ENCODE peak calls at places on chromosomes 1 and 21, in seven cellular contexts. U, I, Q, N, D, L and B are unnamed samples.

GRCh38 chr1:43184388-43184787 is 12.3 kb downstream of the CFAP57 start:
- DNase-seq in Q (no peak), N (no peak), I (no peak), D (no peak), U (no peak), L (no peak), B (no peak)

GRCh38 chr21:42215942-42216725 is 2.8 kb upstream of the ABCG1 start:
- DNase-seq in L (no peak), N (no peak), D (no peak), U (no peak), Q (no peak), I (peak), B (no peak)

GRCh38 chr1:181213056-181213455 is 124.6 kb downstream of the IER5 start:
- DNase-seq in Q (no peak), L (no peak), I (no peak), D (no peak), N (no peak), U (no peak), B (no peak)

GRCh38 chr21:39007532-39007931 is 175.7 kb downstream of the PSMG1 start:
- DNase-seq in I (no peak), D (no peak), N (no peak), L (no peak), Q (no peak), U (no peak), B (no peak)

GRCh38 chr1:27630859-27631491 is 4.0 kb downstream of the FGR start:
- DNase-seq in D (no peak), I (no peak), Q (no peak), L (peak), U (no peak), N (no peak), B (no peak)

GRCh38 chr1:206736878-206737728 is 33.5 kb upstream of the IL19 start:
- DNase-seq in N (no peak), Q (no peak), I (peak), L (no peak), U (no peak), D (no peak), B (no peak)

GRCh38 chr1:78619803-78620579 is at the start of gene IFI44L:
- DNase-seq in N (no peak), D (peak), I (peak), Q (peak), L (peak), U (no peak), B (no peak)

GRCh38 chr1:45327644-45328515 is 1.2 kb downstream of the HPDL start:
- DNase-seq in L (no peak), N (peak), D (peak), I (no peak), U (no peak), Q (no peak), B (no peak)

GRCh38 chr1:83641828-83642443 is 357.0 kb downstream of the TTLL7 start:
- DNase-seq in U (no peak), L (no peak), I (no peak), D (no peak), Q (no peak), N (no peak), B (no peak)

GRCh38 chr1:244011251-244011650 is 39.8 kb upstream of the ZBTB18 start:
- DNase-seq in U (no peak), N (no peak), I (no peak), L (peak), Q (peak), D (no peak), B (no peak)

GRCh38 chr21:32094792-32095191 is 184.1 kb downstream of the MIS18A start:
- DNase-seq in Q (peak), D (no peak), U (no peak), I (no peak), L (peak), N (no peak), B (peak)

GRCh38 chr1:33826311-33826710 is 37.6 kb upstream of the HMGB4 start:
- DNase-seq in L (no peak), I (no peak), N (no peak), D (no peak), U (no peak), Q (no peak), B (no peak)

GRCh38 chr21:42411891-42412635 is 8.4 kb downstream of the UBASH3A start:
- DNase-seq in Q (no peak), D (no peak), N (no peak), U (no peak), I (no peak), L (no peak), B (no peak)

GRCh38 chr1:154574715-154575114 is 7.1 kb downstream of the CHRNB2 start:
- DNase-seq in U (no peak), N (peak), D (no peak), Q (peak), I (no peak), L (peak), B (no peak)

GRCh38 chr1:8423134-8423701 is 105.3 kb downstream of the SLC45A1 start:
- DNase-seq in Q (peak), L (peak), D (peak), I (peak), U (no peak), N (no peak), B (no peak)

GRCh38 chr1:228275435-228276342 is 67.8 kb downstream of the OBSCN start:
- DNase-seq in N (no peak), I (peak), Q (peak), L (peak), U (peak), D (peak), B (peak)

GRCh38 chr1:195604287-195604686 is 1004.0 kb downstream of the KCNT2 start:
- DNase-seq in D (no peak), U (no peak), N (no peak), Q (peak), L (peak), I (no peak), B (no peak)

GRCh38 chr1:15489052-15489736 is 13.3 kb downstream of the CELA2B start:
- DNase-seq in L (no peak), D (no peak), Q (no peak), I (no peak), N (peak), U (no peak), B (no peak)

GRCh38 chr1:209513226-209513625 is 70.3 kb upstream of the CAMK1G start:
- DNase-seq in D (no peak), U (peak), N (peak), I (no peak), Q (peak), L (peak), B (peak)

GRCh38 chr1:235923466-235924008 is 56.8 kb upstream of the LYST start:
- DNase-seq in N (peak), U (no peak), D (no peak), I (no peak), Q (peak), L (peak), B (no peak)

GRCh38 chr1:117284408-117285215 is 73.9 kb upstream of the VTCN1 start:
- DNase-seq in D (no peak), N (peak), Q (peak), I (no peak), U (peak), L (peak), B (peak)

GRCh38 chr1:241225741-241226140 is 131.3 kb downstream of the RGS7 start:
- DNase-seq in U (no peak), N (peak), L (peak), Q (no peak), I (no peak), D (no peak), B (no peak)

GRCh38 chr21:41673596-41674335 is 93.1 kb downstream of the RIPK4 start:
- DNase-seq in D (no peak), N (no peak), I (no peak), U (no peak), Q (no peak), L (no peak), B (no peak)

GRCh38 chr1:45669859-45670655 is 16.3 kb downstream of the GPBP1L1 start:
- DNase-seq in L (peak), N (no peak), D (no peak), U (no peak), I (no peak), Q (no peak), B (no peak)

GRCh38 chr1:245258271-245258920 is 103.6 kb downstream of the KIF26B start:
- DNase-seq in D (no peak), Q (no peak), I (no peak), L (no peak), U (no peak), N (no peak), B (no peak)

GRCh38 chr21:36282568-36283230 is 37.3 kb upstream of the MORC3 start:
- DNase-seq in L (peak), N (no peak), U (no peak), I (no peak), D (no peak), Q (no peak), B (no peak)

GRCh38 chr1:115189814-115190541 is 100.7 kb upstream of the TSPAN2 start:
- DNase-seq in D (no peak), Q (peak), I (no peak), U (no peak), L (peak), N (no peak), B (no peak)

GRCh38 chr1:117007719-117008013 is 6.1 kb downstream of the CD101 start:
- DNase-seq in D (no peak), U (no peak), I (no peak), N (no peak), L (no peak), Q (no peak), B (no peak)

GRCh38 chr1:8314346-8315280 is 3.3 kb upstream of the SLC45A1 start:
- DNase-seq in Q (peak), I (peak), N (peak), D (peak), U (peak), L (peak), B (peak)

GRCh38 chr1:39812913-39813312 is 24.2 kb upstream of the BMP8B start:
- DNase-seq in I (no peak), D (no peak), Q (no peak), L (no peak), U (no peak), N (no peak), B (no peak)

GRCh38 chr1:210342986-210343780 is 14.5 kb downstream of the HHAT start:
- DNase-seq in N (no peak), D (no peak), U (no peak), L (peak), Q (no peak), I (no peak), B (no peak)